ENCODE peak calls at places on chromosomes 7 and 10, in eight cellular contexts. One of them, this sample, is unnamed.

GRCh38 chr7:69047166-69047760 is 551.0 kb upstream of the AUTS2 start:
- DNase-seq in HCT116: no peak
- DNase-seq in neural progenitor cell: peak
- DNase-seq in MM.1S: no peak
- DNase-seq in fibroblast of lung: no peak
- DNase-seq in IMR-90: no peak
- DNase-seq in mesenchymal stem cell: no peak
- DNase-seq in OCI-LY7: no peak
- DNase-seq in this sample: no peak

GRCh38 chr7:48300301-48300700 is 129.0 kb downstream of the ABCA13 start:
- DNase-seq in mesenchymal stem cell: no peak
- DNase-seq in neural progenitor cell: no peak
- DNase-seq in IMR-90: no peak
- DNase-seq in MM.1S: no peak
- DNase-seq in fibroblast of lung: no peak
- DNase-seq in OCI-LY7: no peak
- DNase-seq in HCT116: no peak
- DNase-seq in this sample: no peak

GRCh38 chr7:85554294-85554877 is 367.5 kb upstream of the SEMA3D start:
- DNase-seq in neural progenitor cell: peak
- DNase-seq in HCT116: peak
- DNase-seq in IMR-90: peak
- DNase-seq in mesenchymal stem cell: peak
- DNase-seq in OCI-LY7: peak
- DNase-seq in MM.1S: peak
- DNase-seq in fibroblast of lung: peak
- DNase-seq in this sample: peak

GRCh38 chr7:5339949-5340348 is 57.2 kb downstream of the SLC29A4 start:
- DNase-seq in neural progenitor cell: no peak
- DNase-seq in HCT116: no peak
- DNase-seq in MM.1S: no peak
- DNase-seq in IMR-90: no peak
- DNase-seq in OCI-LY7: no peak
- DNase-seq in mesenchymal stem cell: no peak
- DNase-seq in fibroblast of lung: no peak
- DNase-seq in this sample: no peak

GRCh38 chr7:45662018-45662417 is 87.8 kb downstream of the ADCY1 start:
- DNase-seq in IMR-90: no peak
- DNase-seq in OCI-LY7: no peak
- DNase-seq in mesenchymal stem cell: no peak
- DNase-seq in fibroblast of lung: no peak
- DNase-seq in HCT116: no peak
- DNase-seq in neural progenitor cell: no peak
- DNase-seq in MM.1S: no peak
- DNase-seq in this sample: no peak

GRCh38 chr7:44980393-44981034 is 1.7 kb upstream of the MYO1G start:
- DNase-seq in mesenchymal stem cell: peak
- DNase-seq in HCT116: no peak
- DNase-seq in MM.1S: no peak
- DNase-seq in neural progenitor cell: no peak
- DNase-seq in IMR-90: peak
- DNase-seq in fibroblast of lung: peak
- DNase-seq in OCI-LY7: peak
- DNase-seq in this sample: no peak

GRCh38 chr10:78471723-78472541 is 438.3 kb downstream of the RPS24 start:
- DNase-seq in OCI-LY7: no peak
- DNase-seq in IMR-90: no peak
- DNase-seq in MM.1S: no peak
- DNase-seq in mesenchymal stem cell: no peak
- DNase-seq in neural progenitor cell: no peak
- DNase-seq in fibroblast of lung: no peak
- DNase-seq in HCT116: no peak
- DNase-seq in this sample: no peak

GRCh38 chr7:115516341-115516740 is 514.2 kb downstream of the TFEC start:
- DNase-seq in mesenchymal stem cell: peak
- DNase-seq in neural progenitor cell: no peak
- DNase-seq in HCT116: no peak
- DNase-seq in fibroblast of lung: peak
- DNase-seq in IMR-90: no peak
- DNase-seq in OCI-LY7: no peak
- DNase-seq in MM.1S: no peak
- DNase-seq in this sample: no peak

DNA sequence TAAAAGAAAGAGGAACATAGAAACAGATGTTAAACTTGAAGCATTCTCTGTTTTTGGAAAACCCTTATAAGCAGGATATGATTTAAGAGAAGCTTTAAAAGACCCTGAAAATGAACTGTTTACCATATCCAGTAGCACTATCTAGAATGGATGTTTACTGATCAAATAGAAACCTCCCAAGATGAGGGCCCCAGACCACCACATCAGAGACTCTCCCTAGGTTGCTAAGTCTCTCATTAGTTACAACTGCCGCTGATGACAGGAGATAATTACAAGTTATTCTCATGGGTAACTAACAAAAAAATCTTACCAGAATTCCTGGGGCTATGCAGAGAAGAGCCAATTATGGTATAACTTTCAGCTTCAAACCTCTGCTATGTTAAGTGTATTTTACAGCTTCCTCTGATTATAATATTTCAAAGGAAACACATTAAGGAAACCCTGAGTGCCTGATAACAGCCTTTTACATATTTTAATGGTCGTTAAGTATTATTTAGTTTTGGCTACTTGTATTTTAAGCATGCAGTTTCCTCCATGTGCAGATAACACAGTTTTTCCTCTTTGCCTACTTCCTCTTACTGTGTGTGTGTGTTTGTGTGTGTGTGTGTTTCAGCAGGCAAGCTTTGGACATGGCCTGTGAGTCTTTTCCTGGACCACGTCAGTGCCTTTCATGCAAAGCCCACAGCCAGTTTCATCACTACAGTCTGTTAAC is 17.8 kb downstream of the JCAD start:
- DNase-seq in HCT116: no peak
- DNase-seq in mesenchymal stem cell: peak
- DNase-seq in fibroblast of lung: no peak
- DNase-seq in MM.1S: no peak
- DNase-seq in IMR-90: no peak
- DNase-seq in OCI-LY7: no peak
- DNase-seq in neural progenitor cell: no peak
- DNase-seq in this sample: no peak
- H2AFZ ChIP-seq in HCT116: no peak
- H2AFZ ChIP-seq in mesenchymal stem cell: no peak
- H2AFZ ChIP-seq in fibroblast of lung: no peak
- H2AFZ ChIP-seq in MM.1S: no peak
- H2AFZ ChIP-seq in IMR-90: no peak
- H2AFZ ChIP-seq in OCI-LY7: no peak
- H2AFZ ChIP-seq in neural progenitor cell: no peak
- H2AFZ ChIP-seq in this sample: no peak

GRCh38 chr7:151447312-151447711 is 7.4 kb upstream of the CRYGN start:
- DNase-seq in fibroblast of lung: no peak
- DNase-seq in HCT116: no peak
- DNase-seq in neural progenitor cell: no peak
- DNase-seq in MM.1S: no peak
- DNase-seq in OCI-LY7: no peak
- DNase-seq in mesenchymal stem cell: no peak
- DNase-seq in IMR-90: no peak
- DNase-seq in this sample: no peak

GRCh38 chr7:151446412-151446811 is 6.5 kb upstream of the CRYGN start:
- DNase-seq in OCI-LY7: no peak
- DNase-seq in mesenchymal stem cell: no peak
- DNase-seq in HCT116: no peak
- DNase-seq in neural progenitor cell: no peak
- DNase-seq in IMR-90: no peak
- DNase-seq in MM.1S: no peak
- DNase-seq in fibroblast of lung: no peak
- DNase-seq in this sample: no peak

GRCh38 chr7:151448261-151449252 is 8.6 kb upstream of the CRYGN start:
- DNase-seq in fibroblast of lung: peak
- DNase-seq in IMR-90: peak
- DNase-seq in neural progenitor cell: peak
- DNase-seq in MM.1S: peak
- DNase-seq in mesenchymal stem cell: peak
- DNase-seq in OCI-LY7: peak
- DNase-seq in HCT116: peak
- DNase-seq in this sample: no peak

GRCh38 chr7:151449990-151450389 is 10.0 kb upstream of the CRYGN start:
- DNase-seq in MM.1S: no peak
- DNase-seq in IMR-90: no peak
- DNase-seq in neural progenitor cell: no peak
- DNase-seq in HCT116: no peak
- DNase-seq in OCI-LY7: no peak
- DNase-seq in mesenchymal stem cell: no peak
- DNase-seq in fibroblast of lung: no peak
- DNase-seq in this sample: no peak

DNA sequence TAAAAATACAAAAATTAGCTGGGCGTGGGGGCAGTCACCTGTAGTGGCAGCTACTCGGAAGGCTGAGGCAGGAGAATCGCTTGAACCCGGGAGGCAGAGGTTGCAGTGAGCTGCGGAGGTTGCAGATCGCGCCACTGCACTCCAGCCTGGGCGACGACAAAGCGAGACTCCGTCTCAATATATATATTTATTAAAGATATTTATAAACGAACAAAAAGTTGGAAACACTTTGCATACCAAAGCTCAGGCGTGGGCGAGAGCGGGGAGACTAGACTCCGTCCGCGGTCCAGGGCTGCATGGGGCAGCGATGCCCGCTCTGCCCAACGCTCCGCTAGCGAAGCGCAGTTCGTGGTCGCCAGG is 7.9 kb upstream of the CRYGN start:
- DNase-seq in OCI-LY7: no peak
- DNase-seq in MM.1S: no peak
- DNase-seq in HCT116: no peak
- DNase-seq in fibroblast of lung: no peak
- DNase-seq in mesenchymal stem cell: no peak
- DNase-seq in neural progenitor cell: no peak
- DNase-seq in IMR-90: no peak
- DNase-seq in this sample: no peak
- H3K4me3 ChIP-seq in OCI-LY7: no peak
- H3K4me3 ChIP-seq in MM.1S: peak
- H3K4me3 ChIP-seq in HCT116: no peak
- H3K4me3 ChIP-seq in fibroblast of lung: peak
- H3K4me3 ChIP-seq in mesenchymal stem cell: peak
- H3K4me3 ChIP-seq in neural progenitor cell: peak
- H3K4me3 ChIP-seq in IMR-90: no peak
- H3K4me3 ChIP-seq in this sample: peak

GRCh38 chr7:1534330-1535099 is 4.0 kb downstream of the MAFK start:
- DNase-seq in neural progenitor cell: no peak
- DNase-seq in fibroblast of lung: no peak
- DNase-seq in HCT116: no peak
- DNase-seq in MM.1S: no peak
- DNase-seq in IMR-90: no peak
- DNase-seq in mesenchymal stem cell: peak
- DNase-seq in OCI-LY7: no peak
- DNase-seq in this sample: no peak

GRCh38 chr7:1535100-1535458 is 4.6 kb downstream of the MAFK start:
- DNase-seq in fibroblast of lung: no peak
- DNase-seq in OCI-LY7: no peak
- DNase-seq in MM.1S: no peak
- DNase-seq in neural progenitor cell: no peak
- DNase-seq in mesenchymal stem cell: no peak
- DNase-seq in HCT116: no peak
- DNase-seq in IMR-90: no peak
- DNase-seq in this sample: no peak

GRCh38 chr7:1536105-1536767 is 5.7 kb downstream of the MAFK start:
- DNase-seq in IMR-90: no peak
- DNase-seq in neural progenitor cell: no peak
- DNase-seq in MM.1S: no peak
- DNase-seq in mesenchymal stem cell: no peak
- DNase-seq in fibroblast of lung: no peak
- DNase-seq in OCI-LY7: no peak
- DNase-seq in HCT116: no peak
- DNase-seq in this sample: no peak

GRCh38 chr7:1536768-1537630 is 6.5 kb downstream of the MAFK start:
- DNase-seq in mesenchymal stem cell: peak
- DNase-seq in HCT116: peak
- DNase-seq in fibroblast of lung: peak
- DNase-seq in neural progenitor cell: peak
- DNase-seq in MM.1S: no peak
- DNase-seq in OCI-LY7: no peak
- DNase-seq in IMR-90: peak
- DNase-seq in this sample: peak

DNA sequence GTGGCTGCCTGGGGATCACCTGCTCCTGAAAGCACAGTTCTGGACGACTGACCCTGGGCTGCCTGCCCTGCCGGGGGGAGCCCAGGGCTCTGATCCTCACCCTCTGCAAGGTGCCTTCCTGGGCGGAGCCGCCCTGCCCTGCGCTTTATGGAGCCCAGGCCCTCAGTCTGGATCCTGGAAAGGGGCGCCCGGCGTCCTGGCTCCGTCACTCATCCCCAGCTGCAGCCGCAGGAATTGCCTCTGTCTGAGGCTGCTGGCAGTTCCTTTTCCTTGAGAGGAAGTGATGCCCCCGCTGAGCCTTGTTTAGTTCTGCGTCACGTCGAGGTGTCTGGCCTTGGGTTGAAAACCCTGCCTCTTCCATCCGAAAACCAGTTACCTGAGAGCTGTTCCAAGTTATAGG is 5.2 kb downstream of the MAFK start:
- DNase-seq in HCT116: no peak
- DNase-seq in IMR-90: no peak
- DNase-seq in OCI-LY7: no peak
- DNase-seq in neural progenitor cell: no peak
- DNase-seq in mesenchymal stem cell: peak
- DNase-seq in MM.1S: no peak
- DNase-seq in fibroblast of lung: no peak
- DNase-seq in this sample: no peak
- H3K4me2 ChIP-seq in HCT116: no peak
- H3K4me2 ChIP-seq in IMR-90: no peak
- H3K4me2 ChIP-seq in OCI-LY7: no peak
- H3K4me2 ChIP-seq in neural progenitor cell: no peak
- H3K4me2 ChIP-seq in mesenchymal stem cell: no peak
- H3K4me2 ChIP-seq in MM.1S: no peak
- H3K4me2 ChIP-seq in fibroblast of lung: no peak
- H3K4me2 ChIP-seq in this sample: no peak

GRCh38 chr10:98364432-98365102 is 50.4 kb downstream of the PYROXD2 start:
- DNase-seq in mesenchymal stem cell: no peak
- DNase-seq in neural progenitor cell: no peak
- DNase-seq in fibroblast of lung: no peak
- DNase-seq in OCI-LY7: peak
- DNase-seq in IMR-90: no peak
- DNase-seq in HCT116: no peak
- DNase-seq in MM.1S: no peak
- DNase-seq in this sample: no peak

GRCh38 chr10:98367626-98368451 is 47.1 kb downstream of the PYROXD2 start:
- DNase-seq in OCI-LY7: no peak
- DNase-seq in mesenchymal stem cell: no peak
- DNase-seq in IMR-90: no peak
- DNase-seq in HCT116: no peak
- DNase-seq in fibroblast of lung: no peak
- DNase-seq in neural progenitor cell: no peak
- DNase-seq in MM.1S: no peak
- DNase-seq in this sample: no peak

GRCh38 chr10:98368644-98369043 is 46.3 kb downstream of the PYROXD2 start:
- DNase-seq in fibroblast of lung: no peak
- DNase-seq in neural progenitor cell: no peak
- DNase-seq in MM.1S: no peak
- DNase-seq in HCT116: no peak
- DNase-seq in mesenchymal stem cell: no peak
- DNase-seq in IMR-90: no peak
- DNase-seq in OCI-LY7: no peak
- DNase-seq in this sample: no peak

GRCh38 chr10:98363188-98363587 is 51.8 kb downstream of the PYROXD2 start:
- DNase-seq in HCT116: no peak
- DNase-seq in OCI-LY7: no peak
- DNase-seq in neural progenitor cell: no peak
- DNase-seq in fibroblast of lung: no peak
- DNase-seq in IMR-90: no peak
- DNase-seq in mesenchymal stem cell: no peak
- DNase-seq in MM.1S: no peak
- DNase-seq in this sample: no peak

GRCh38 chr10:98365698-98366530 is 49.1 kb downstream of the PYROXD2 start:
- DNase-seq in neural progenitor cell: no peak
- DNase-seq in MM.1S: no peak
- DNase-seq in fibroblast of lung: no peak
- DNase-seq in mesenchymal stem cell: no peak
- DNase-seq in IMR-90: no peak
- DNase-seq in OCI-LY7: no peak
- DNase-seq in HCT116: no peak
- DNase-seq in this sample: peak
- H2AFZ ChIP-seq in neural progenitor cell: no peak
- H2AFZ ChIP-seq in MM.1S: no peak
- H2AFZ ChIP-seq in fibroblast of lung: no peak
- H2AFZ ChIP-seq in mesenchymal stem cell: no peak
- H2AFZ ChIP-seq in IMR-90: no peak
- H2AFZ ChIP-seq in OCI-LY7: no peak
- H2AFZ ChIP-seq in HCT116: no peak
- H2AFZ ChIP-seq in this sample: peak